ENCODE peak calls at places on chromosomes 7 and 10, in eight cellular contexts. One of them, this sample, is unnamed.

GRCh38 chr10:1048349-1048731 is 579 bp downstream of the IDI1 start:
- DNase-seq in tibial nerve: no peak
- DNase-seq in CD8-positive, alpha-beta T cell: peak
- DNase-seq in uterus: peak
- DNase-seq in fibroblast of pulmonary artery: peak
- DNase-seq in spleen: peak
- DNase-seq in testis: peak
- DNase-seq in astrocyte of the spinal cord: no peak
- DNase-seq in this sample: no peak

GRCh38 chr10:36450385-36450784 is 675.0 kb upstream of the ANKRD30A start:
- DNase-seq in tibial nerve: no peak
- DNase-seq in CD8-positive, alpha-beta T cell: no peak
- DNase-seq in uterus: no peak
- DNase-seq in fibroblast of pulmonary artery: peak
- DNase-seq in spleen: no peak
- DNase-seq in testis: peak
- DNase-seq in astrocyte of the spinal cord: peak
- DNase-seq in this sample: peak

GRCh38 chr10:126094537-126094936 is 198.2 kb downstream of the FANK1 start:
- DNase-seq in tibial nerve: no peak
- DNase-seq in CD8-positive, alpha-beta T cell: no peak
- DNase-seq in uterus: no peak
- DNase-seq in fibroblast of pulmonary artery: no peak
- DNase-seq in spleen: no peak
- DNase-seq in testis: no peak
- DNase-seq in astrocyte of the spinal cord: peak
- DNase-seq in this sample: no peak

GRCh38 chr10:58267713-58268453 is at the start of gene IPMK:
- DNase-seq in tibial nerve: peak
- DNase-seq in CD8-positive, alpha-beta T cell: peak
- DNase-seq in uterus: peak
- DNase-seq in fibroblast of pulmonary artery: peak
- DNase-seq in spleen: peak
- DNase-seq in testis: peak
- DNase-seq in astrocyte of the spinal cord: peak
- DNase-seq in this sample: peak

GRCh38 chr10:77636967-77637473 is 588 bp downstream of the KCNMA1 start:
- DNase-seq in tibial nerve: no peak
- DNase-seq in CD8-positive, alpha-beta T cell: no peak
- DNase-seq in uterus: no peak
- DNase-seq in fibroblast of pulmonary artery: no peak
- DNase-seq in spleen: peak
- DNase-seq in testis: no peak
- DNase-seq in astrocyte of the spinal cord: no peak
- DNase-seq in this sample: no peak

GRCh38 chr10:5590816-5591215 is 66.1 kb downstream of the CALML3 start:
- DNase-seq in tibial nerve: no peak
- DNase-seq in CD8-positive, alpha-beta T cell: no peak
- DNase-seq in uterus: no peak
- DNase-seq in fibroblast of pulmonary artery: no peak
- DNase-seq in spleen: peak
- DNase-seq in testis: no peak
- DNase-seq in astrocyte of the spinal cord: no peak
- DNase-seq in this sample: no peak

GRCh38 chr7:140342732-140343514 is 55.4 kb downstream of the SLC37A3 start:
- DNase-seq in tibial nerve: no peak
- DNase-seq in CD8-positive, alpha-beta T cell: no peak
- DNase-seq in uterus: no peak
- DNase-seq in fibroblast of pulmonary artery: peak
- DNase-seq in spleen: peak
- DNase-seq in testis: peak
- DNase-seq in astrocyte of the spinal cord: no peak
- DNase-seq in this sample: peak

GRCh38 chr10:74640134-74640533 is 186.3 kb upstream of the KAT6B start:
- DNase-seq in tibial nerve: no peak
- DNase-seq in CD8-positive, alpha-beta T cell: no peak
- DNase-seq in uterus: no peak
- DNase-seq in fibroblast of pulmonary artery: peak
- DNase-seq in spleen: no peak
- DNase-seq in testis: no peak
- DNase-seq in astrocyte of the spinal cord: peak
- DNase-seq in this sample: peak

GRCh38 chr10:89440262-89440661 is 25.9 kb downstream of the IFIT5 start:
- DNase-seq in tibial nerve: no peak
- DNase-seq in CD8-positive, alpha-beta T cell: no peak
- DNase-seq in uterus: no peak
- DNase-seq in fibroblast of pulmonary artery: no peak
- DNase-seq in spleen: no peak
- DNase-seq in testis: no peak
- DNase-seq in astrocyte of the spinal cord: no peak
- DNase-seq in this sample: no peak

GRCh38 chr10:131786756-131787605 is 113.8 kb upstream of the PPP2R2D start:
- DNase-seq in tibial nerve: no peak
- DNase-seq in CD8-positive, alpha-beta T cell: peak
- DNase-seq in uterus: no peak
- DNase-seq in fibroblast of pulmonary artery: peak
- DNase-seq in spleen: no peak
- DNase-seq in testis: peak
- DNase-seq in astrocyte of the spinal cord: peak
- DNase-seq in this sample: peak

GRCh38 chr7:77474756-77475155 is 58.6 kb upstream of the GSAP start:
- DNase-seq in tibial nerve: no peak
- DNase-seq in CD8-positive, alpha-beta T cell: no peak
- DNase-seq in uterus: no peak
- DNase-seq in fibroblast of pulmonary artery: no peak
- DNase-seq in spleen: no peak
- DNase-seq in testis: no peak
- DNase-seq in astrocyte of the spinal cord: no peak
- DNase-seq in this sample: no peak

GRCh38 chr7:2209146-2209960 is 23.4 kb downstream of the MAD1L1 start:
- DNase-seq in tibial nerve: peak
- DNase-seq in CD8-positive, alpha-beta T cell: peak
- DNase-seq in uterus: peak
- DNase-seq in fibroblast of pulmonary artery: peak
- DNase-seq in spleen: peak
- DNase-seq in testis: peak
- DNase-seq in astrocyte of the spinal cord: peak
- DNase-seq in this sample: peak

GRCh38 chr10:78688945-78689935 is 379.5 kb upstream of the ZMIZ1 start:
- DNase-seq in tibial nerve: no peak
- DNase-seq in CD8-positive, alpha-beta T cell: no peak
- DNase-seq in uterus: peak
- DNase-seq in fibroblast of pulmonary artery: peak
- DNase-seq in spleen: no peak
- DNase-seq in testis: peak
- DNase-seq in astrocyte of the spinal cord: peak
- DNase-seq in this sample: peak

GRCh38 chr10:132916421-132916841 is 25.9 kb downstream of the CFAP46 start:
- DNase-seq in tibial nerve: no peak
- DNase-seq in CD8-positive, alpha-beta T cell: no peak
- DNase-seq in uterus: no peak
- DNase-seq in fibroblast of pulmonary artery: no peak
- DNase-seq in spleen: peak
- DNase-seq in testis: no peak
- DNase-seq in astrocyte of the spinal cord: no peak
- DNase-seq in this sample: no peak

GRCh38 chr7:47170516-47170915 is 411.4 kb downstream of the TNS3 start:
- DNase-seq in tibial nerve: no peak
- DNase-seq in CD8-positive, alpha-beta T cell: no peak
- DNase-seq in uterus: no peak
- DNase-seq in fibroblast of pulmonary artery: peak
- DNase-seq in spleen: no peak
- DNase-seq in testis: no peak
- DNase-seq in astrocyte of the spinal cord: no peak
- DNase-seq in this sample: no peak

DNA sequence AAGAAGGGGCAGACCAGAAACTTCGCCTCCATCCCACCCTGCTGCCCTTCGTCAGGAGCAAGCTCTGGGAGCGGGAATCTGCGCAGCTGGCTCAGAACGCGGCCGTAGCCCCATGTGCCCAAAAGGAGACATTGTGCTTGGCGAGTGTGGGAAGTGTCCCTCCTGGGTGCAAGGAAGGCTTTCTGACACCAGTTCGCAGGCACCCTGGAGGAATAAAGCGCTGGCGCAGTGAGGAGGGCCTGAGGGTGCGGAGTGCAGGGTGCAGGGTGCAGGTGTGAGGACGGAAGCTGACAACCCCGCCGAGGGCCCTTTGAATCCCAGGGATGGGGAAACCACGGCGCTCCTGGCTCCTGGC is 811 bp downstream of the SLIT1 start:
- DNase-seq in tibial nerve: no peak
- DNase-seq in CD8-positive, alpha-beta T cell: no peak
- DNase-seq in uterus: no peak
- DNase-seq in fibroblast of pulmonary artery: no peak
- DNase-seq in spleen: peak
- DNase-seq in testis: no peak
- DNase-seq in astrocyte of the spinal cord: no peak
- DNase-seq in this sample: no peak
- H3K4me3 ChIP-seq in tibial nerve: no peak
- H3K4me3 ChIP-seq in CD8-positive, alpha-beta T cell: no peak
- H3K4me3 ChIP-seq in uterus: no peak
- H3K4me3 ChIP-seq in fibroblast of pulmonary artery: no peak
- H3K4me3 ChIP-seq in spleen: peak
- H3K4me3 ChIP-seq in testis: no peak
- H3K4me3 ChIP-seq in astrocyte of the spinal cord: no peak
- H3K4me3 ChIP-seq in this sample: no peak

DNA sequence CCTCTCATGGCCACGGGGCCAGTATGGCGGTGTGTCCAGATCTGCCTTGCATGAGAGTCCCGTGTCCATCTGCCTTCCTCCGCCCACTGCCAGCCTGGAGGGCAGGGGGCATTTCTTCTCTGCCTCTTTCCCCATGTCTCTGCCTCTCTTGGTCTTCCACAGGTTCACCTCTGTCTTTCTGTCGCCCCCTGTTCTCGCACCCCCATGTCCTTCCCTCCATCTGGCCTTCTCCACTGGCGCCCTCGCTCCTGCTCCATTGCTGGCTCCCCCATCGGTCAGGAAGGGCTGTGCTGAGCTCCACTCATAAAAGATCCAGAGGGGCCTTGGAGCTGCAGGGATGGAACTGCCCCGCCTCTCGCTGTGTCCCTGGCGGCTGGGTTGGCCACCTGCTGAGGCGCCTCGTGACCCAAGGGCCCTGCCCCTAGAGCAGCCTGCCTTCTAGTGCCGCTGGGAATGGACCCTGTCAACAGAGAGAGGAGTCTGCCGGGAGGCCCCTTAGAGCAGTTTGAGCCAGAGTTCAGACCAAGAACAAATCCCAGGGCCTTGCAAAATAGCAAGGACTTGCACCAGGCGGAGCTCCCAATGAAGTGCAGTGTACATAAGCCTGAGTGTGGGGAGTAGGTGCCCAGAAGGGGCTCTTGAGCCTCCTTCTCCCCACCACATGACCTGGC is 42.0 kb downstream of the GOLGA7B start:
- DNase-seq in tibial nerve: no peak
- DNase-seq in CD8-positive, alpha-beta T cell: no peak
- DNase-seq in uterus: no peak
- DNase-seq in fibroblast of pulmonary artery: no peak
- DNase-seq in spleen: peak
- DNase-seq in testis: no peak
- DNase-seq in astrocyte of the spinal cord: no peak
- DNase-seq in this sample: no peak
- TF ChIP-seq CTCF in tibial nerve: no peak
- TF ChIP-seq CTCF in CD8-positive, alpha-beta T cell: no peak
- TF ChIP-seq CTCF in uterus: no peak
- TF ChIP-seq CTCF in fibroblast of pulmonary artery: no peak
- TF ChIP-seq CTCF in spleen: no peak
- TF ChIP-seq CTCF in testis: no peak
- TF ChIP-seq CTCF in astrocyte of the spinal cord: no peak
- TF ChIP-seq CTCF in this sample: no peak

GRCh38 chr10:43166207-43166878 is 28.1 kb downstream of the CSGALNACT2 start:
- DNase-seq in tibial nerve: no peak
- DNase-seq in CD8-positive, alpha-beta T cell: no peak
- DNase-seq in uterus: no peak
- DNase-seq in fibroblast of pulmonary artery: no peak
- DNase-seq in spleen: no peak
- DNase-seq in testis: no peak
- DNase-seq in astrocyte of the spinal cord: no peak
- DNase-seq in this sample: no peak
- H3K4me3 ChIP-seq in tibial nerve: no peak
- H3K4me3 ChIP-seq in CD8-positive, alpha-beta T cell: no peak
- H3K4me3 ChIP-seq in uterus: no peak
- H3K4me3 ChIP-seq in fibroblast of pulmonary artery: no peak
- H3K4me3 ChIP-seq in spleen: no peak
- H3K4me3 ChIP-seq in testis: no peak
- H3K4me3 ChIP-seq in astrocyte of the spinal cord: no peak
- H3K4me3 ChIP-seq in this sample: no peak

GRCh38 chr10:118853916-118854315 is 99.1 kb upstream of the CACUL1 start:
- DNase-seq in tibial nerve: no peak
- DNase-seq in CD8-positive, alpha-beta T cell: no peak
- DNase-seq in uterus: no peak
- DNase-seq in fibroblast of pulmonary artery: no peak
- DNase-seq in spleen: no peak
- DNase-seq in testis: no peak
- DNase-seq in astrocyte of the spinal cord: no peak
- DNase-seq in this sample: no peak
- TF ChIP-seq CTCF in tibial nerve: no peak
- TF ChIP-seq CTCF in CD8-positive, alpha-beta T cell: no peak
- TF ChIP-seq CTCF in uterus: no peak
- TF ChIP-seq CTCF in fibroblast of pulmonary artery: no peak
- TF ChIP-seq CTCF in spleen: no peak
- TF ChIP-seq CTCF in testis: no peak
- TF ChIP-seq CTCF in astrocyte of the spinal cord: no peak
- TF ChIP-seq CTCF in this sample: no peak

GRCh38 chr7:137954614-137955013 is 47.3 kb downstream of the CREB3L2 start:
- DNase-seq in tibial nerve: no peak
- DNase-seq in CD8-positive, alpha-beta T cell: no peak
- DNase-seq in uterus: no peak
- DNase-seq in fibroblast of pulmonary artery: no peak
- DNase-seq in spleen: no peak
- DNase-seq in testis: no peak
- DNase-seq in astrocyte of the spinal cord: peak
- DNase-seq in this sample: no peak
- H3K4me3 ChIP-seq in tibial nerve: no peak
- H3K4me3 ChIP-seq in CD8-positive, alpha-beta T cell: no peak
- H3K4me3 ChIP-seq in uterus: no peak
- H3K4me3 ChIP-seq in fibroblast of pulmonary artery: no peak
- H3K4me3 ChIP-seq in spleen: no peak
- H3K4me3 ChIP-seq in testis: no peak
- H3K4me3 ChIP-seq in astrocyte of the spinal cord: no peak
- H3K4me3 ChIP-seq in this sample: no peak

This sample was measured in AG10803.